ENCODE peak calls at places on chromosomes 2 and 18, in nine cellular contexts. P is HepG2; V is K562; E is mammary epithelial cell; I is thoracic aorta; H is cardiac muscle cell; U is lung; N is CD8-positive, alpha-beta T cell; M is sigmoid colon. W is an unnamed sample. For H3K4me1, the result is how much of the 10 kb centered on the place peaks cover.

GRCh38 chr2:46798041-46798440 is 117.6 kb downstream of the MCFD2 start:
- DNase-seq in P (no peak), V (no peak), E (no peak), I (no peak), H (no peak), U (peak), N (no peak), M (no peak), W (no peak)

GRCh38 chr18:10057808-10058791 is 144.3 kb downstream of the VAPA start:
- DNase-seq in P (no peak), V (no peak), E (peak), I (no peak), H (peak), U (no peak), N (no peak), M (no peak), W (no peak)

GRCh38 chr18:44229693-44230108 is 451.0 kb upstream of the SETBP1 start:
- DNase-seq in P (no peak), V (no peak), E (peak), I (peak), H (peak), U (peak), N (no peak), M (peak), W (no peak)

GRCh38 chr2:99754215-99754614 is 264.4 kb upstream of the REV1 start:
- DNase-seq in P (no peak), V (no peak), E (peak), I (no peak), H (peak), U (no peak), N (no peak), M (no peak), W (no peak)

GRCh38 chr18:46283895-46284295 is 179.7 kb downstream of the HAUS1 start:
- DNase-seq in P (no peak), V (no peak), E (no peak), I (no peak), H (no peak), U (no peak), N (no peak), M (no peak), W (no peak)

GRCh38 chr18:51044928-51045587 is 15.0 kb downstream of the SMAD4 start:
- DNase-seq in P (no peak), V (no peak), E (no peak), I (no peak), H (peak), U (no peak), N (no peak), M (no peak), W (no peak)

GRCh38 chr2:241070361-241070760 is 31.7 kb downstream of the MTERF4 start:
- DNase-seq in P (no peak), V (no peak), E (no peak), I (no peak), H (no peak), U (peak), N (no peak), M (peak), W (peak)

GRCh38 chr18:43893001-43893637 is 615.8 kb upstream of the SYT4 start:
- DNase-seq in P (no peak), V (no peak), E (peak), I (no peak), H (peak), U (no peak), N (no peak), M (no peak), W (peak)

GRCh38 chr2:69097908-69098655 is 85.1 kb downstream of the ANTXR1 start:
- DNase-seq in P (no peak), V (no peak), E (no peak), I (no peak), H (peak), U (no peak), N (no peak), M (no peak), W (no peak)

DNA sequence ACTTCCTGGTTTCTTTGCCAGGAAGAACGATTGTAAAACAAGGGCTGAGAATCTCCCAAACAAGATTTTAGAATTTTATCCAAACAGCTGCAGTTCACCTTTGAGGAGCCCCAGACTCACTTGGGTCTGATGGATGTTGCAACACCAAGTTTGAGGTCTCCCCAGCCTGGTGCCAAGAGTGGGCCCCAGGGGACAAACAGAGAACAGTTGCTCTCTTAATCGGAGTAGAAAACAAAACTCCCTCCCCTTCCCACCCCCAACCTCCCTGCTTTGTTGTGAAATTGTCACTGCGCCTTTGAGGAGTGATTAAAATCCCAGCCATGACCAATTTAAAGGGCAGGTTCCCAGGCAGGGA is 141.1 kb downstream of the BCL2 start:
- DNase-seq in P (no peak), V (no peak), E (no peak), I (no peak), H (peak), U (no peak), N (no peak), M (peak), W (no peak)
- H3K4me3 ChIP-seq in P (no peak), V (no peak), E (no peak), I (peak), H (no peak), U (no peak), N (no peak), M (peak), W (peak)

GRCh38 chr2:144472911-144473310 is 47.0 kb downstream of the ZEB2 start:
- DNase-seq in P (no peak), V (no peak), E (no peak), I (no peak), H (no peak), U (no peak), N (no peak), M (no peak), W (no peak)
- H3K4me1 ChIP-seq in P (under half), V (under half), E (under half), I (half or more), H (half or more), U (under half), N (under half), M (under half), W (half or more)

DNA sequence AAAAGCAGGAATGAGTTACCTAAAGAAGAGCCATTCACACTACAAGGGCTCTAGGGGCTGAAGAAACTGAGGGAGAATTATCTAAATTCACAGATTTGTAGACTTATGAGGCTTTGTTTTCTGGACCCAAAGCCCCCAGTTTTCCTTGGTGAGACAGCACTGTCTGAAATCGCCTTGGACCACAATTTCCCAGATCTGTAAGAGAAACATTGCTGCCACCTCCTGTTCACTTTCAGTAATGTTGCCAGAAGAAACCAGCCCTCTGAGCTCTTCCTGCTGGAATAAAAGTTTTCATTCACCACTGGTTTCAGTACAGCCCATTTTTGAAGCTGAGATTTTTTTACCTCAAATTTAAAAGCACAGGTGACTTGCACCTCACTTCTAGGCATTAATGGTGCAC is 169.2 kb downstream of the CDH20 start:
- DNase-seq in P (peak), V (peak), E (peak), I (no peak), H (peak), U (no peak), N (no peak), M (no peak), W (no peak)
- TF ChIP-seq CTCF in P (peak), V (peak), E (peak), I (peak), H (peak), U (peak), N (no peak), M (no peak), W (peak)

DNA sequence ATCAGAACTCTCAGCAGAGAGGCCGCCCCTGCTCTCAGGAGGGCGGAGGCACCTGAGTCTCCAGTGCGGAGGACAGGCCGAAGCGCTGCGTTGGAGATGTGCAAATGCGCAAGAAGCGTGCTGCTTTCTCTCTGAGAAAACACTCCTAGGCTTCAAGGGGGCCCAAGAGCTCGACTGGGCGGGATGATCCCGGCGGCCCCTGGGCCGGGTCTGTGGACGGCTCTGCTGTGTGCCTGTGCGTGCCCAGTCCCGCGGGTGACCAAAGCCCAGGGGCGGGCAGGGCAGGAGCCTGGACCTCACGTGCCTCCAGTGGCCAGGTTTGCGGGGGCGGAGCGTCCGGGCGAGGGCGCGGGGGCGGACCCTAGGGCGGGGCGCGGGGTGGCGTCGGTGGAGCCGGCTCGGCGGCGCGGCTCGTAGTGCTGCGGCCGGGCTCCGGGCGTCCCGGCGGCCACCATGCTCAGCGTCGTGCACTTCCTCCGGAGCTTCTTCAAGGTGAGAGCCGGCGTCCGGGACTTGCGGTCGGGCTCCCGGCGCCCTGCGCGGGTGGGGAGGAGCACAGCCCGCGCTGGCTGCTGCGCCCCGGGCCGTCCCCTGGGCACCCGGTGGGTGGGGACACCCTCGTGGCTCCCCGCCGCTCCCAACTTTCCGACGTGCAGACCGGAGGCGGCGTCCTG is at the start of gene ARHGEF4:
- DNase-seq in P (no peak), V (peak), E (peak), I (no peak), H (peak), U (peak), N (no peak), M (no peak), W (no peak)
- H3K4me3 ChIP-seq in P (no peak), V (no peak), E (peak), I (peak), H (peak), U (no peak), N (no peak), M (peak), W (no peak)

GRCh38 chr2:27952070-27952469 is 61.5 kb downstream of the BABAM2 start:
- DNase-seq in P (no peak), V (no peak), E (no peak), I (no peak), H (no peak), U (no peak), N (no peak), M (no peak), W (no peak)
- H3K4me1 ChIP-seq in P (under half), V (under half), E (under half), I (under half), H (under half), U (under half), N (under half), M (under half), W (under half)